ENCODE peak calls at places on chromosomes 3 and 15, in nine cellular contexts. N, H, W, Q, R, D, L, P and C are unnamed samples.

GRCh38 chr15:39553947-39554731 is 26.7 kb upstream of the THBS1 start:
- DNase-seq in R (no peak), P (no peak), L (no peak), H (no peak), N (no peak), Q (no peak), D (no peak), W (no peak), C (no peak)

GRCh38 chr15:58221591-58222241 is 83.5 kb downstream of the AQP9 start:
- DNase-seq in D (peak), H (no peak), R (peak), N (peak), L (peak), Q (no peak), P (no peak), W (peak), C (peak)

GRCh38 chr3:154040283-154040682 is 80.9 kb upstream of the ARHGEF26 start:
- DNase-seq in W (no peak), P (no peak), L (no peak), N (no peak), R (peak), Q (no peak), H (peak), D (peak), C (peak)

GRCh38 chr15:66621491-66622467 is 56.0 kb upstream of the LCTL start:
- DNase-seq in N (no peak), H (no peak), R (peak), W (no peak), D (peak), L (peak), Q (no peak), P (no peak), C (peak)

GRCh38 chr3:185318136-185318535 is 44.8 kb upstream of the MAP3K13 start:
- DNase-seq in D (no peak), W (no peak), P (no peak), H (peak), R (peak), Q (no peak), N (no peak), L (no peak), C (peak)

GRCh38 chr3:136831461-136831860 is 12.5 kb downstream of the SLC35G2 start:
- DNase-seq in L (no peak), N (no peak), D (no peak), R (no peak), W (no peak), H (no peak), Q (no peak), P (no peak), C (peak)

GRCh38 chr3:134600685-134601502 is 49.9 kb downstream of the KY start:
- DNase-seq in R (peak), W (peak), Q (peak), N (peak), D (peak), P (peak), L (peak), H (peak), C (peak)

GRCh38 chr15:43225201-43225949 is 4.6 kb upstream of the EPB42 start:
- DNase-seq in P (no peak), H (peak), Q (no peak), N (peak), W (peak), R (peak), L (peak), D (peak), C (peak)

GRCh38 chr3:37279226-37279625 is 104.8 kb upstream of the LRRFIP2 start:
- DNase-seq in P (peak), R (no peak), W (no peak), H (no peak), Q (no peak), N (no peak), D (peak), L (no peak), C (peak)

GRCh38 chr3:170977911-170978310 is 48.6 kb downstream of the SLC2A2 start:
- DNase-seq in P (no peak), R (peak), Q (no peak), D (peak), L (no peak), H (peak), W (no peak), N (no peak), C (peak)

GRCh38 chr3:99250272-99250671 is 348.8 kb upstream of the DCBLD2 start:
- DNase-seq in W (no peak), H (peak), L (no peak), P (no peak), N (no peak), D (peak), R (no peak), Q (no peak), C (peak)

GRCh38 chr3:198107840-198108734 is 148.1 kb downstream of the LMLN start:
- DNase-seq in P (no peak), W (no peak), H (no peak), Q (no peak), D (no peak), N (no peak), L (no peak), R (no peak), C (no peak)

GRCh38 chr3:13261104-13261800 is 158.9 kb downstream of the NUP210 start:
- DNase-seq in P (no peak), W (no peak), D (no peak), L (no peak), N (no peak), Q (no peak), R (no peak), H (no peak), C (no peak)

GRCh38 chr3:42905740-42906084 is 230 bp upstream of the ZNF662 start:
- DNase-seq in H (no peak), Q (no peak), N (no peak), D (no peak), W (no peak), R (no peak), L (no peak), P (no peak), C (no peak)

GRCh38 chr15:52093539-52094502 is 18.8 kb downstream of the BCL2L10 start:
- DNase-seq in D (peak), R (peak), H (peak), L (no peak), P (no peak), W (peak), N (no peak), Q (no peak), C (peak)

GRCh38 chr3:44883999-44884431 is 9.6 kb downstream of the TGM4 start:
- DNase-seq in W (no peak), P (peak), L (no peak), N (no peak), D (peak), R (peak), H (peak), Q (no peak), C (peak)

GRCh38 chr15:96234109-96234892 is 96.2 kb upstream of the NR2F2 start:
- DNase-seq in W (peak), H (peak), Q (no peak), N (no peak), R (peak), P (peak), L (no peak), D (peak), C (peak)

GRCh38 chr3:197224034-197224444 is 74.4 kb downstream of the DLG1 start:
- DNase-seq in L (no peak), P (no peak), N (no peak), Q (no peak), H (peak), W (no peak), D (peak), R (peak), C (peak)

GRCh38 chr3:154464440-154465148 is 34.6 kb upstream of the GPR149 start:
- DNase-seq in W (no peak), D (no peak), P (no peak), Q (no peak), L (no peak), H (peak), R (no peak), N (no peak), C (no peak)

GRCh38 chr3:4680227-4680691 is 187.1 kb downstream of the ITPR1 start:
- DNase-seq in N (no peak), D (no peak), Q (no peak), L (no peak), R (no peak), W (no peak), H (no peak), P (peak), C (no peak)

GRCh38 chr3:43144811-43145490 is 39.1 kb upstream of the POMGNT2 start:
- DNase-seq in H (no peak), D (peak), W (peak), P (peak), N (no peak), R (peak), Q (no peak), L (no peak), C (peak)

GRCh38 chr3:64484289-64484992 is 203.4 kb downstream of the ADAMTS9 start:
- DNase-seq in Q (peak), W (peak), L (peak), R (peak), H (peak), N (peak), P (peak), D (peak), C (peak)

GRCh38 chr3:100045696-100046095 is 68.6 kb downstream of the FILIP1L start:
- DNase-seq in N (no peak), L (peak), W (peak), P (peak), D (peak), Q (peak), H (peak), R (peak), C (peak)

GRCh38 chr3:46524008-46524407 is 26.2 kb downstream of the RTP3 start:
- DNase-seq in P (no peak), Q (no peak), D (no peak), H (no peak), R (no peak), L (no peak), N (no peak), W (no peak), C (no peak)

GRCh38 chr3:194204036-194204792 is 68.3 kb downstream of the HES1 start:
- DNase-seq in P (no peak), L (peak), W (no peak), Q (no peak), H (peak), D (no peak), R (no peak), N (peak), C (no peak)

GRCh38 chr3:31255007-31255603 is 277.6 kb upstream of the STT3B start:
- DNase-seq in N (no peak), D (no peak), W (no peak), Q (no peak), H (no peak), P (no peak), L (no peak), R (no peak), C (no peak)

GRCh38 chr3:69226071-69226470 is 103.7 kb upstream of the LMOD3 start:
- DNase-seq in Q (no peak), R (no peak), H (peak), P (no peak), W (no peak), D (no peak), N (no peak), L (no peak), C (no peak)

GRCh38 chr15:68644088-68644904 is 65.5 kb downstream of the CORO2B start:
- DNase-seq in Q (no peak), L (no peak), W (no peak), D (peak), H (peak), R (peak), N (no peak), P (peak), C (peak)

GRCh38 chr3:18580268-18580667 is 155.1 kb upstream of the SATB1 start:
- DNase-seq in H (no peak), N (no peak), L (no peak), P (no peak), Q (no peak), D (peak), R (no peak), W (no peak), C (no peak)

GRCh38 chr3:153756816-153757215 is 364.4 kb upstream of the ARHGEF26 start:
- DNase-seq in N (no peak), P (no peak), R (peak), D (peak), H (peak), Q (no peak), L (no peak), W (no peak), C (no peak)

GRCh38 chr15:41205315-41205714 is 25.2 kb downstream of the EXD1 start:
- DNase-seq in W (no peak), D (peak), P (no peak), L (no peak), Q (no peak), R (peak), H (no peak), N (no peak), C (peak)

GRCh38 chr15:101123222-101123910 is 128.5 kb downstream of the CHSY1 start:
- DNase-seq in N (no peak), H (no peak), P (peak), D (peak), W (no peak), Q (no peak), R (peak), L (no peak), C (peak)

GRCh38 chr15:85427286-85428028 is 47.1 kb downstream of the AKAP13 start:
- DNase-seq in R (no peak), Q (no peak), P (no peak), L (no peak), D (no peak), N (no peak), H (no peak), W (no peak), C (no peak)

GRCh38 chr3:101936419-101937331 is 87.4 kb downstream of the NFKBIZ start:
- DNase-seq in Q (no peak), N (peak), P (peak), D (peak), L (no peak), H (peak), R (peak), W (no peak), C (peak)

GRCh38 chr3:124492824-124493223 is 237.4 kb upstream of the UMPS start:
- DNase-seq in D (peak), Q (peak), W (peak), H (peak), R (peak), L (peak), P (no peak), N (peak), C (peak)

GRCh38 chr3:15011174-15011573 is 53.9 kb downstream of the MRPS25 start:
- DNase-seq in D (no peak), N (no peak), L (no peak), H (peak), Q (no peak), R (no peak), W (no peak), P (no peak), C (peak)

GRCh38 chr3:144774897-144775296 is 803.3 kb downstream of the DIPK2A start:
- DNase-seq in D (peak), L (no peak), R (no peak), W (no peak), P (peak), Q (no peak), H (no peak), N (no peak), C (no peak)

GRCh38 chr3:49607105-49607591 is 52.9 kb downstream of the BSN start:
- DNase-seq in L (no peak), D (peak), N (no peak), P (no peak), H (peak), R (no peak), W (peak), Q (no peak), C (no peak)

GRCh38 chr3:122391674-122392446 is 7.9 kb downstream of the FAM162A start:
- DNase-seq in Q (no peak), L (no peak), H (no peak), N (no peak), W (no peak), P (no peak), R (no peak), D (no peak), C (no peak)